ENCODE peak calls at places on chromosomes 4 and X, in five cellular contexts. One of them, this sample, is unnamed.

GRCh38 chr4:2399216-2399615 is 19.2 kb downstream of the ZFYVE28 start:
- DNase-seq in IMR-90: no peak
- DNase-seq in mesenchymal stem cell: no peak
- DNase-seq in H9: no peak
- DNase-seq in H1: no peak
- DNase-seq in this sample: no peak

GRCh38 chrX:119809185-119809666 is 17.8 kb upstream of the RPL39 start:
- DNase-seq in IMR-90: peak; percentile 11
- DNase-seq in H1: no peak
- DNase-seq in mesenchymal stem cell: peak; percentile 21
- DNase-seq in H9: no peak
- DNase-seq in this sample: no peak

GRCh38 chr4:189305500-189305899 is 635.2 kb upstream of the FRG1 start:
- DNase-seq in H9: no peak
- DNase-seq in IMR-90: no peak
- DNase-seq in mesenchymal stem cell: peak; percentile 11
- DNase-seq in H1: no peak
- DNase-seq in this sample: no peak

GRCh38 chr4:99504804-99505502 is 5.9 kb upstream of the C4orf17 start:
- DNase-seq in H9: no peak
- DNase-seq in mesenchymal stem cell: no peak
- DNase-seq in H1: no peak
- DNase-seq in IMR-90: no peak
- DNase-seq in this sample: no peak

GRCh38 chr4:76377922-76378321 is 43.0 kb downstream of the CCDC158 start:
- DNase-seq in H1: peak; percentile 63
- DNase-seq in IMR-90: peak; percentile 61
- DNase-seq in mesenchymal stem cell: peak; percentile 44
- DNase-seq in H9: no peak
- DNase-seq in this sample: peak; percentile 32

GRCh38 chr4:107645604-107646003 is 74.4 kb downstream of the PAPSS1 start:
- DNase-seq in IMR-90: no peak
- DNase-seq in mesenchymal stem cell: no peak
- DNase-seq in H9: no peak
- DNase-seq in H1: no peak
- DNase-seq in this sample: no peak

GRCh38 chr4:110514889-110515479 is 39.0 kb downstream of the ENPEP start:
- DNase-seq in H9: no peak
- DNase-seq in H1: no peak
- DNase-seq in mesenchymal stem cell: peak; percentile 59
- DNase-seq in IMR-90: peak; percentile 30
- DNase-seq in this sample: no peak

GRCh38 chr4:94536649-94537464 is 85.1 kb downstream of the PDLIM5 start:
- DNase-seq in IMR-90: no peak
- DNase-seq in mesenchymal stem cell: no peak
- DNase-seq in H9: no peak
- DNase-seq in H1: no peak
- DNase-seq in this sample: no peak

GRCh38 chr4:95193391-95194224 is 355.2 kb downstream of the UNC5C start:
- DNase-seq in IMR-90: no peak
- DNase-seq in H9: no peak
- DNase-seq in H1: no peak
- DNase-seq in mesenchymal stem cell: no peak
- DNase-seq in this sample: no peak

GRCh38 chr4:73923631-73923937 is 54.4 kb downstream of the CXCL1 start:
- DNase-seq in H9: no peak
- DNase-seq in mesenchymal stem cell: no peak
- DNase-seq in IMR-90: no peak
- DNase-seq in H1: no peak
- DNase-seq in this sample: no peak

GRCh38 chr4:173410106-173410505 is 11.2 kb upstream of the SCRG1 start:
- DNase-seq in H1: no peak
- DNase-seq in IMR-90: no peak
- DNase-seq in H9: no peak
- DNase-seq in mesenchymal stem cell: no peak
- DNase-seq in this sample: no peak

GRCh38 chr4:145954924-145955339 is 16.3 kb upstream of the ZNF827 start:
- DNase-seq in IMR-90: peak; percentile 96
- DNase-seq in H1: no peak
- DNase-seq in H9: no peak
- DNase-seq in mesenchymal stem cell: peak; percentile 73
- DNase-seq in this sample: no peak

GRCh38 chr4:141636771-141637460 is 533 bp downstream of the IL15 start:
- DNase-seq in mesenchymal stem cell: peak; percentile 79
- DNase-seq in H1: peak; percentile 70
- DNase-seq in IMR-90: peak; percentile 64
- DNase-seq in H9: peak; percentile 61
- DNase-seq in this sample: peak; percentile 39

GRCh38 chr4:129098578-129098977 is 2.6 kb downstream of the C4orf33 start:
- DNase-seq in mesenchymal stem cell: no peak
- DNase-seq in IMR-90: no peak
- DNase-seq in H1: no peak
- DNase-seq in H9: no peak
- DNase-seq in this sample: no peak

GRCh38 chr4:143402776-143403550 is 66.3 kb downstream of the GAB1 start:
- DNase-seq in IMR-90: no peak
- DNase-seq in H9: no peak
- DNase-seq in mesenchymal stem cell: peak; percentile 61
- DNase-seq in H1: no peak
- DNase-seq in this sample: no peak

GRCh38 chr4:112522389-112522788 is 6.4 kb upstream of the NEUROG2 start:
- DNase-seq in IMR-90: no peak
- DNase-seq in mesenchymal stem cell: no peak
- DNase-seq in H1: no peak
- DNase-seq in H9: no peak
- DNase-seq in this sample: no peak

GRCh38 chr4:177596035-177596434 is 153.8 kb upstream of the AGA start:
- DNase-seq in H1: no peak
- DNase-seq in mesenchymal stem cell: peak; percentile 85
- DNase-seq in H9: peak; percentile 84
- DNase-seq in IMR-90: peak; percentile 85
- DNase-seq in this sample: no peak

GRCh38 chr4:52317981-52318380 is 266.9 kb downstream of the SPATA18 start:
- DNase-seq in H1: no peak
- DNase-seq in H9: no peak
- DNase-seq in IMR-90: no peak
- DNase-seq in mesenchymal stem cell: no peak
- DNase-seq in this sample: no peak

GRCh38 chrX:100368167-100368566 is 41.9 kb downstream of the PCDH19 start:
- DNase-seq in H1: no peak
- DNase-seq in mesenchymal stem cell: peak; percentile 0
- DNase-seq in IMR-90: peak; percentile 0
- DNase-seq in H9: peak; percentile 44
- DNase-seq in this sample: no peak

GRCh38 chr4:73729534-73730165 is 10.7 kb upstream of the CXCL8 start:
- DNase-seq in mesenchymal stem cell: peak; percentile 86
- DNase-seq in IMR-90: peak; percentile 92
- DNase-seq in H9: peak; percentile 71
- DNase-seq in H1: no peak
- DNase-seq in this sample: peak; percentile 40

DNA sequence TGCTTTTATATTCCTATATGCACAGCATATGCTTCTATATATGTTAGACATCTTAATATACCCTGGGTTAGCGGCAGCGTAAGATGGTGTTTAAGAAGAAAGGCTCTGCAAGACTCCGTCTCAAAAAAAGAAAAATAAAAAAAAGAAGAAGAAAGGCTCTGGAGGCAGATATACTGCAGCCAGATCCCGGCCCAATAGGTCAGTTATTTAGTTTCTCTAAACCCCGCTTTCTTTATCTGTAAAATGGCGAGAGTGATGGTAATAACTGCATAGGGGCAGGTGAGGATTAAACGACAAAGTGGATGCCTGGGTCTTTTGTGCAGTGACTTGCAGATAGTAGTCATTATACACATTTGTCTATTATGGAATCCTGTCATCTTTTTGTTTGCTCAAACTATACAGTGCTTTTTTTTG is 115.2 kb downstream of the NAA11 start:
- DNase-seq in IMR-90: no peak
- DNase-seq in H9: no peak
- DNase-seq in H1: no peak
- DNase-seq in mesenchymal stem cell: no peak
- DNase-seq in this sample: no peak
- H4K91ac ChIP-seq in IMR-90: no peak overlapping the region
- H4K91ac ChIP-seq in H9: no peak overlapping the region
- H4K91ac ChIP-seq in H1: no peak overlapping the region
- H4K91ac ChIP-seq in mesenchymal stem cell: no peak overlapping the region
- H4K91ac ChIP-seq in this sample: no peak overlapping the region

GRCh38 chr4:137451150-137451850 is 81.0 kb downstream of the PCDH18 start:
- DNase-seq in IMR-90: no peak
- DNase-seq in H9: no peak
- DNase-seq in mesenchymal stem cell: no peak
- DNase-seq in H1: no peak
- DNase-seq in this sample: no peak

GRCh38 chr4:137454767-137455166 is 77.5 kb downstream of the PCDH18 start:
- DNase-seq in H9: no peak
- DNase-seq in mesenchymal stem cell: no peak
- DNase-seq in H1: no peak
- DNase-seq in IMR-90: no peak
- DNase-seq in this sample: no peak

GRCh38 chr4:137452799-137453198 is 79.5 kb downstream of the PCDH18 start:
- DNase-seq in H1: no peak
- DNase-seq in IMR-90: no peak
- DNase-seq in H9: no peak
- DNase-seq in mesenchymal stem cell: peak; percentile 38
- DNase-seq in this sample: no peak

GRCh38 chr4:137455647-137456321 is 76.5 kb downstream of the PCDH18 start:
- DNase-seq in H9: no peak
- DNase-seq in mesenchymal stem cell: no peak
- DNase-seq in IMR-90: no peak
- DNase-seq in H1: no peak
- DNase-seq in this sample: no peak
- H2AFZ ChIP-seq in H9: no peak overlapping the region
- H2AFZ ChIP-seq in mesenchymal stem cell: no peak overlapping the region
- H2AFZ ChIP-seq in IMR-90: no peak overlapping the region
- H2AFZ ChIP-seq in H1: no peak overlapping the region
- H2AFZ ChIP-seq in this sample: peak overlapping the region; percentile 43

GRCh38 chr4:6307230-6307629 is 37.6 kb downstream of the WFS1 start:
- DNase-seq in H9: no peak
- DNase-seq in H1: no peak
- DNase-seq in mesenchymal stem cell: no peak
- DNase-seq in IMR-90: no peak
- DNase-seq in this sample: no peak

GRCh38 chr4:6307891-6308290 is 38.2 kb downstream of the WFS1 start:
- DNase-seq in H9: no peak
- DNase-seq in H1: no peak
- DNase-seq in IMR-90: no peak
- DNase-seq in mesenchymal stem cell: no peak
- DNase-seq in this sample: no peak

GRCh38 chr4:6309755-6310154 is 40.1 kb downstream of the WFS1 start:
- DNase-seq in IMR-90: no peak
- DNase-seq in H1: no peak
- DNase-seq in H9: no peak
- DNase-seq in mesenchymal stem cell: no peak
- DNase-seq in this sample: no peak

GRCh38 chr4:6306299-6306698 is 36.6 kb downstream of the WFS1 start:
- DNase-seq in IMR-90: no peak
- DNase-seq in mesenchymal stem cell: no peak
- DNase-seq in H9: no peak
- DNase-seq in H1: no peak
- DNase-seq in this sample: no peak

GRCh38 chr4:6308890-6309643 is 39.4 kb downstream of the WFS1 start:
- DNase-seq in H1: peak; percentile 84
- DNase-seq in IMR-90: no peak
- DNase-seq in H9: peak; percentile 82
- DNase-seq in mesenchymal stem cell: no peak
- DNase-seq in this sample: peak; percentile 57
- H4K91ac ChIP-seq in H1: no peak overlapping the region
- H4K91ac ChIP-seq in IMR-90: no peak overlapping the region
- H4K91ac ChIP-seq in H9: no peak overlapping the region
- H4K91ac ChIP-seq in mesenchymal stem cell: no peak overlapping the region
- H4K91ac ChIP-seq in this sample: no peak overlapping the region

DNA sequence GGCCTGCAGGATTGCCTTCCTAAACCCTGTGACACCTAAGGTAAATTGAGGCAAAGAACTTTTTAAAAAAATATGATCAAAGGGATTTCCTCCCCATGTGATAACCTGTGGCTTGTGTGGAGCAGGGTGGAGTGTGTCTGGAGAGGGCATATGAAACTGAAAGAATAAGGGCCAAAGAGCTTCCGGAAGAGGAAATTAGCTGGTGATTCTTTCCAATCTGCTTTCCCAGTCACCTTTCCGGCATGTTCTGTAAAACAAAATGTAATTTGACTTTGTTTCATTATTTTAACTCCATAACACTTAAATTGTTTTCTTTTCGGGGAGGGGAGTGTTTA is 620 bp downstream of the XIAP start:
- DNase-seq in H9: no peak
- DNase-seq in H1: no peak
- DNase-seq in IMR-90: no peak
- DNase-seq in mesenchymal stem cell: peak; percentile 65
- DNase-seq in this sample: no peak
- H2AFZ ChIP-seq in H9: no peak overlapping the region
- H2AFZ ChIP-seq in H1: no peak overlapping the region
- H2AFZ ChIP-seq in IMR-90: peak overlapping the region; percentile 89
- H2AFZ ChIP-seq in mesenchymal stem cell: no peak overlapping the region
- H2AFZ ChIP-seq in this sample: peak overlapping the region; percentile 84

GRCh38 chr4:119212964-119213606 is 572 bp downstream of the USP53 start:
- DNase-seq in mesenchymal stem cell: peak; percentile 97
- DNase-seq in H1: peak; percentile 85
- DNase-seq in IMR-90: peak; percentile 94
- DNase-seq in H9: peak; percentile 92
- DNase-seq in this sample: peak; percentile 84
- H4K91ac ChIP-seq in mesenchymal stem cell: peak overlapping the region; percentile 7
- H4K91ac ChIP-seq in H1: peak overlapping the region; percentile 63
- H4K91ac ChIP-seq in IMR-90: peak overlapping the region; percentile 53
- H4K91ac ChIP-seq in H9: no peak overlapping the region
- H4K91ac ChIP-seq in this sample: no peak overlapping the region

GRCh38 chr4:100895572-100896197 is 377.9 kb upstream of the EMCN start:
- DNase-seq in IMR-90: no peak
- DNase-seq in mesenchymal stem cell: peak; percentile 18
- DNase-seq in H1: no peak
- DNase-seq in H9: no peak
- DNase-seq in this sample: no peak
- H2AFZ ChIP-seq in IMR-90: no peak overlapping the region
- H2AFZ ChIP-seq in mesenchymal stem cell: no peak overlapping the region
- H2AFZ ChIP-seq in H1: no peak overlapping the region
- H2AFZ ChIP-seq in H9: no peak overlapping the region
- H2AFZ ChIP-seq in this sample: no peak overlapping the region

GRCh38 chrX:64206556-64207162 is 1.2 kb upstream of the AMER1 start:
- DNase-seq in mesenchymal stem cell: peak; percentile 57
- DNase-seq in IMR-90: peak; percentile 55
- DNase-seq in H1: no peak
- DNase-seq in H9: no peak
- DNase-seq in this sample: no peak
- H4K91ac ChIP-seq in mesenchymal stem cell: peak overlapping the region; percentile 61
- H4K91ac ChIP-seq in IMR-90: peak overlapping the region; percentile 39
- H4K91ac ChIP-seq in H1: no peak overlapping the region
- H4K91ac ChIP-seq in H9: no peak overlapping the region
- H4K91ac ChIP-seq in this sample: no peak overlapping the region

GRCh38 chrX:51182545-51182944 is 150.1 kb upstream of the NUDT10 start:
- DNase-seq in H9: peak; percentile 48
- DNase-seq in mesenchymal stem cell: no peak
- DNase-seq in IMR-90: no peak
- DNase-seq in H1: no peak
- DNase-seq in this sample: no peak

DNA sequence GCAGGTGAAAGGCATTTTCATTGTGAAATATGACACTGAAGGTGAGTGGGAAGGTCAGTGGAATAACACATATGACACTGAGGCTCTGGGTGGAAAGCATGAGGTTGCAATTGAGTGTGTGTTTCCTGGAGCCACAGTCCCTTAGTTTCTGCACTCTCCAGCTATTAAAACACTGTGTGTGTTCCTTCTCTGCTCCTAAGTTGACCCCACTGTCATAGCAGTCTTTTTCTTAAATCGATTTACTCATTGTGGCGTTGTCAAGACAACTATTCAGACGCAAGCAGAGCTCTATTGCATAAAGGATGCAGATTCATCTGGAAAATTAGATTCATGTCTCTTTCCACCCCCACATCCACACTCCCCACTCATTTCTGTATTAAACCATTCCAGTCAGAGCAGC is 154.3 kb upstream of the NUDT10 start:
- DNase-seq in mesenchymal stem cell: no peak
- DNase-seq in IMR-90: no peak
- DNase-seq in H1: no peak
- DNase-seq in H9: no peak
- DNase-seq in this sample: no peak
- H2AFZ ChIP-seq in mesenchymal stem cell: no peak overlapping the region
- H2AFZ ChIP-seq in IMR-90: no peak overlapping the region
- H2AFZ ChIP-seq in H1: no peak overlapping the region
- H2AFZ ChIP-seq in H9: no peak overlapping the region
- H2AFZ ChIP-seq in this sample: no peak overlapping the region